ENCODE peak calls at places on chromosomes 7 and 10, in five cellular contexts. O is transverse colon, K is MM.1S, U is heart right ventricle, X is psoas muscle. M is an unnamed sample.

GRCh38 chr7:40469481-40469880 is 334.7 kb downstream of the SUGCT start:
- DNase-seq in U (no peak), K (no peak), O (no peak), X (no peak), M (no peak)

GRCh38 chr7:81499262-81500116 is 270.4 kb downstream of the HGF start:
- DNase-seq in O (no peak), K (peak; percentile 70), U (no peak), X (no peak), M (no peak)

GRCh38 chr10:34932235-34932634 is 117.1 kb upstream of the PARD3 start:
- DNase-seq in K (no peak), O (no peak), X (no peak), U (no peak), M (no peak)

GRCh38 chr10:105950410-105950809 is 1214.1 kb downstream of the SORCS1 start:
- DNase-seq in K (peak; percentile 56), O (peak; percentile 14), X (peak; percentile 42), U (no peak), M (no peak)

GRCh38 chr7:33432825-33433224 is 303.5 kb downstream of the BBS9 start:
- DNase-seq in K (no peak), X (no peak), U (no peak), O (no peak), M (no peak)

GRCh38 chr7:135938086-135938485 is 39.1 kb downstream of the MTPN start:
- DNase-seq in U (no peak), X (no peak), O (no peak), K (no peak), M (no peak)

GRCh38 chr10:13860886-13861285 is 274.1 kb downstream of the PRPF18 start:
- DNase-seq in U (no peak), O (no peak), X (no peak), K (no peak), M (no peak)

GRCh38 chr10:124697837-124698559 is 46.2 kb downstream of the FAM53B start:
- DNase-seq in O (no peak), U (no peak), X (peak; percentile 59), K (no peak), M (no peak)

GRCh38 chr10:100403734-100404133 is 56.7 kb downstream of the SCD start:
- DNase-seq in K (no peak), U (no peak), X (no peak), O (no peak), M (no peak)

GRCh38 chr10:86673216-86673826 is 5.0 kb downstream of the LDB3 start:
- DNase-seq in U (no peak), X (no peak), O (no peak), K (no peak), M (no peak)

GRCh38 chr7:128402346-128402745 is 7.4 kb downstream of the IMPDH1 start:
- DNase-seq in O (no peak), X (no peak), U (no peak), K (no peak), M (no peak)

GRCh38 chr10:73917566-73918305 is 6.8 kb downstream of the PLAU start:
- DNase-seq in O (no peak), U (no peak), K (no peak), X (no peak), M (no peak)

GRCh38 chr10:13690281-13690825 is 103.6 kb downstream of the PRPF18 start:
- DNase-seq in U (no peak), X (no peak), K (no peak), O (no peak), M (no peak)

GRCh38 chr10:59007307-59008025 is 169.0 kb upstream of the PHYHIPL start:
- DNase-seq in U (no peak), O (no peak), K (no peak), X (no peak), M (no peak)

GRCh38 chr7:44323381-44324203 is 1.8 kb downstream of the CAMK2B start:
- DNase-seq in X (no peak), K (no peak), U (no peak), O (no peak), M (no peak)

GRCh38 chr10:124052561-124052960 is 40.8 kb downstream of the CHST15 start:
- DNase-seq in U (no peak), K (no peak), O (no peak), X (no peak), M (no peak)

GRCh38 chr10:132630666-132631347 is 93.2 kb downstream of the INPP5A start:
- DNase-seq in O (peak; percentile 49), X (peak; percentile 89), U (peak; percentile 81), K (no peak), M (peak; percentile 55)

GRCh38 chr10:59905066-59905734 is 1.2 kb downstream of the CCDC6 start:
- DNase-seq in U (peak; percentile 27), K (no peak), X (peak; percentile 60), O (peak; percentile 59), M (no peak)

GRCh38 chr10:70967591-70968588 is 79.5 kb upstream of the PCBD1 start:
- DNase-seq in U (no peak), X (no peak), K (peak; percentile 39), O (no peak), M (no peak)

GRCh38 chr10:74208081-74208480 is 57.1 kb downstream of the ADK start:
- DNase-seq in K (no peak), O (peak; percentile 51), X (peak; percentile 76), U (no peak), M (no peak)

GRCh38 chr7:111708072-111708471 is 145.8 kb upstream of the IMMP2L start:
- DNase-seq in X (no peak), U (no peak), K (no peak), O (no peak), M (no peak)

GRCh38 chr7:131385039-131385605 is 57.4 kb downstream of the MKLN1 start:
- DNase-seq in K (no peak), U (no peak), X (no peak), O (no peak), M (no peak)

GRCh38 chr7:2399848-2400587 is 3.4 kb upstream of the CHST12 start:
- DNase-seq in K (peak; percentile 84), U (peak; percentile 66), O (peak; percentile 75), X (peak; percentile 76), M (peak; percentile 43)

GRCh38 chr7:98084631-98085030 is 22.0 kb upstream of the LMTK2 start:
- DNase-seq in O (no peak), U (no peak), X (no peak), K (no peak), M (no peak)

GRCh38 chr10:100996678-100997363 is 2.8 kb upstream of the LZTS2 start:
- DNase-seq in O (peak; percentile 55), K (peak; percentile 31), X (no peak), U (peak; percentile 48), M (no peak)

GRCh38 chr7:21345361-21345760 is 82.5 kb upstream of the SP4 start:
- DNase-seq in X (no peak), K (no peak), O (no peak), U (no peak), M (no peak)

GRCh38 chr7:46764100-46764941 is 817.6 kb downstream of the TNS3 start:
- DNase-seq in K (no peak), U (no peak), O (no peak), X (no peak), M (peak; percentile 89)

DNA sequence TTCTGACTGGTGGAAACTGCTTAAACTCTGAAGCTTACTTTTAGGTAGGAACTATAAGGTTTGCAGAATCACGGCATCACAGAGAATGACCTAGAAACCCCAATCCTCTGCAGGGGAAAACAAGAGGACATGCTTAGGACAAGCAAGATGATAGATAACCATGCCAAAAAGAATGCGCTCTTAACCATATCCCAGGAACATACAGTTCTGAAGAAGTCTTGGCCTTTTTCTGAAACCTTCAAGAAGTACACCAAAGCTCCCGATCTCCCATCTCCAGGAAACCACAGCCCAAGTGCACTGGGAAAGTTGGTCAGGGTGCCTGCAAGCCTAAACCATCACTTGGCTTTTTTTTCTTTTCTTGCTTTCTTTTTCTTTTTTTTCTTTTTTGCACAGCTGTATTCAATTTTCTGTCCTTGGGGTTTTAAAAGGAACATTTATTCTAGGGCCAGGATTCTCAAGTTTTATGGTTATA is 12.2 kb upstream of the SVIL start:
- DNase-seq in K (no peak), O (no peak), X (no peak), U (no peak), M (no peak)
- H3K4me1 ChIP-seq in K (no peaks in the 10 kb centered on the region), O (peaks cover 38% of the 10 kb centered on the region), X (peaks cover 63% of the 10 kb centered on the region), U (peaks cover 6% of the 10 kb centered on the region), M (peaks cover 40% of the 10 kb centered on the region)

DNA sequence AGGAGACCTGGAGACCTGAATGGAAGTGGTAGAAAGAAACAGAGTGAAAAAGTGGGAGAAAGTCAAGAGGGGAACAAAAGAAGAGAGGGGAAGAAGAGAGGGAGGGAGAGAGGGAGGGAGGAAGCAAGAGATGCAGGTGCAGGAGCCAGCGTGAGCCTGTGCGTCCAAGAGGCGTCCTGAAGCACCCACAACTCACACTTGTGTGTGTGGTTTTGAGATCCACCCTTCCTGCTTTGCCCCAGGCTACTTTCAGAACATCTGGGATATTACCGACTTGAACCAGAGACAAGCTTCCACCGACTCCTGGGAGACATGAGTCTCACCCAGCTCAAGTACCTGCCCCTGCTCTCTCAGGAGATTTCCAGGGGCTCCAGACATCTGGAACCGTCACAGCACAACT is 9.8 kb downstream of the AFAP1L2 start:
- DNase-seq in X (no peak), O (no peak), K (no peak), U (no peak), M (no peak)
- H3K36me3 ChIP-seq in X (no peaks in the 10 kb centered on the region), O (no peaks in the 10 kb centered on the region), K (no peaks in the 10 kb centered on the region), U (no peaks in the 10 kb centered on the region), M (no peaks in the 10 kb centered on the region)

DNA sequence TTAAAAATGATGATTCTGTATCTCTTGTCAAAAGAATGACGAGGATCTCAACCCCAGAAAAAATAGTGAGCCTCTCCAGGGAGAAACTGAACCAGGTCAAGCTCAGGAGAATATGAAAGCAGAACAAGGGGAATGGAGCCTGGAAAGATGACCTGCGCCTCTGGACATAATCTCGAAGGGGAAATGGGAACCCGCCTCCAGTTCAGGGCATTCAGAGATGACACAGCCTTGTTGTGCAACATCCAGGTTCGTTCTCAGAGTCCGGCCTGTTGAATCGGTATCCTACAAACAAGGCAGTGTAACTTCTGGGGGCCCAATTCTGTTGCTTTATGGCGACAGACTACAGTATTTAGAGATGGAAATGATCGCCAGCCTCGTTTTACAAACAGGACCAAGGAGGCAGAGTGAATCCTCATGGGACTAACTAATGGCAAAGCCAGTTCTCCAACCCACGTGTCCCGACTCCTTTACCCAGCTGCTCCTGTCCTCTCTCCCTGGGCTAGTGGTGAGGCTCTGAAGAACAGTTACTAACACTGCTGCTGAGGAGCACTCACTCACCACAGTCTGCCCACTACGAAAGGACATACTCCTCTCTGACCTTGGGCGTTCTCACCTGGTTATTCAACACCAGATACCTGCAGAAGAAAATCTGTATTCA is 67.6 kb downstream of the JAZF1 start:
- DNase-seq in O (no peak), X (peak; percentile 68), K (no peak), U (no peak), M (no peak)
- H3K4me1 ChIP-seq in O (peaks cover 4% of the 10 kb centered on the region), X (peaks cover 10% of the 10 kb centered on the region), K (no peaks in the 10 kb centered on the region), U (no peaks in the 10 kb centered on the region), M (peaks cover 4% of the 10 kb centered on the region)

DNA sequence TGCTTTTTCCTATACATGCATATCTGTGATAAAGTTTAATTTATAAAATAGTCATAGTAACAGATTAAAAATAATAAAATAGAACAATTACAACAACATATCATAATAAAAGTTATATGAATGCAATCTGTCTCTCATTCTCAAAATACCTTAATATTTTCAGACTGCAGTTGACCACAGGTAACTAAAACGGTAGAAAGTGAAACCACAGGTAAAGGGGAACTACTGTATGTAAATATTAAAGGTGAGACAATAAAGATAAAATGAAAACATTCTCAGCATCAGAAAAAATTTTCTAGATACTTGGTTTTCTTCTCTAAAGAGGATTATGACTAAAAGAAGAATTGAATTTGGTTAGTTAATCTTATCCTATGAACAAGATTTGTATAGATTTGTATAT is 6.0 kb downstream of the FKBP14 start:
- DNase-seq in O (no peak), U (no peak), X (no peak), K (peak; percentile 74), M (no peak)
- H3K36me3 ChIP-seq in O (no peaks in the 10 kb centered on the region), U (peaks cover 34% of the 10 kb centered on the region), X (peaks cover 30% of the 10 kb centered on the region), K (no peaks in the 10 kb centered on the region), M (no peaks in the 10 kb centered on the region)